ENCODE peak calls at places on chromosomes 5 and 9, in four cellular contexts. One of them, this sample, is unnamed.

GRCh38 chr5:43225649-43226245 is 33.7 kb downstream of the NIM1K start:
- DNase-seq in K562: no peak
- DNase-seq in HepG2: no peak
- DNase-seq in GM12878: no peak
- DNase-seq in this sample: no peak

GRCh38 chr9:104836235-104836634 is 72.3 kb downstream of the NIPSNAP3B start:
- DNase-seq in K562: no peak
- DNase-seq in HepG2: no peak
- DNase-seq in GM12878: no peak
- DNase-seq in this sample: no peak

GRCh38 chr5:101437341-101437740 is 534.3 kb upstream of the ST8SIA4 start:
- DNase-seq in K562: no peak
- DNase-seq in HepG2: no peak
- DNase-seq in GM12878: no peak
- DNase-seq in this sample: no peak

GRCh38 chr5:161709239-161709638 is 23.7 kb downstream of the GABRA6 start:
- DNase-seq in K562: no peak
- DNase-seq in HepG2: no peak
- DNase-seq in GM12878: no peak
- DNase-seq in this sample: no peak

GRCh38 chr5:76742586-76742985 is 26.7 kb downstream of the F2R start:
- DNase-seq in K562: no peak
- DNase-seq in HepG2: no peak
- DNase-seq in GM12878: no peak
- DNase-seq in this sample: no peak

GRCh38 chr5:79346420-79346824 is 110.5 kb downstream of the JMY start:
- DNase-seq in K562: peak; percentile 59
- DNase-seq in HepG2: no peak
- DNase-seq in GM12878: no peak
- DNase-seq in this sample: peak; percentile 60

GRCh38 chr9:37444890-37445289 is 20.4 kb downstream of the ZBTB5 start:
- DNase-seq in K562: no peak
- DNase-seq in HepG2: no peak
- DNase-seq in GM12878: no peak
- DNase-seq in this sample: no peak

GRCh38 chr5:67636850-67637524 is 440.4 kb upstream of the CD180 start:
- DNase-seq in K562: no peak
- DNase-seq in HepG2: no peak
- DNase-seq in GM12878: no peak
- DNase-seq in this sample: no peak

GRCh38 chr5:144815131-144815530 is 644.5 kb downstream of the KCTD16 start:
- DNase-seq in K562: no peak
- DNase-seq in HepG2: no peak
- DNase-seq in GM12878: no peak
- DNase-seq in this sample: no peak

DNA sequence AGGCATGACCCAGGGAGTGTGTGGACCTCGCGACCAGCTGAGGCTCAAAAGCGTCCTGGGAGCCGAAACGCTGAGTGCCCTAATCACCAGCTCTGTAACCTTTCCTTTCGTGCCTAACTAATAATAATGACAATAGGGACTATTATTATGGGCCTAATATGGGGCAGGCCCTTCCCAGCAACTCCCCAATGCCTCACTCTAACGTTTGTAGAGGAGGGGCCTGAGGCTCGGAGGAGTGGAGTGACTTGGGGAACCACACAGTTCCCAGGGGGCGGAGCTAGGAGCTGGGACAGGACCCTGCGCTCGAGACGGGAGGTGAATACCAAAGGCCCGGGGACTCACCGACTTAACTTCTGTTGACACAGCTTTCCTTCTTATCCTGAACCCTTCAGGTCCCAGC is 922 bp upstream of the IER5L start:
- DNase-seq in K562: no peak
- DNase-seq in HepG2: no peak
- DNase-seq in GM12878: no peak
- DNase-seq in this sample: no peak
- TF ChIP-seq ESRRA in K562: no peak
- TF ChIP-seq ESRRA in HepG2: no peak
- TF ChIP-seq ESRRA in GM12878: no peak
- TF ChIP-seq ESRRA in this sample: no peak

DNA sequence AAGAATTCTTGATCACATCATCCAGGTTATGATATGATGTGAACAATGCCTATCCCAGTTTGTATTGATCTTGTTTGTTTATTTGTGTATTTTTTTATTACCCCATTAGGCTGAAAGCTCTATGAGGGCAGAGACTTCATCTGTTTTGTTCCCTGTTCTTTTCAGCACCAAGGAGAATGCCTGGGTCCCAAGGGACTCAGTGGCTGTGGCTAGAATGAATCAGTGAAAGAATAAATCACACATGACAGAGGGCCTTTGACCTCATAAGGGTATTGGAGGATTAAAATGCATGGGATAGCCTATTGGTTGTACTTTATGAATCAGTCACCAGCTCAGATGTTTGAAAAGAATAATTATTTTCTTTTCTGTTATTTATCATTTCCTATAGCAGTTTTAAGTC is 292.2 kb downstream of the GAS1 start:
- DNase-seq in K562: no peak
- DNase-seq in HepG2: no peak
- DNase-seq in GM12878: no peak
- DNase-seq in this sample: no peak
- TF ChIP-seq SMC3 in K562: no peak
- TF ChIP-seq SMC3 in HepG2: no peak
- TF ChIP-seq SMC3 in GM12878: no peak
- TF ChIP-seq SMC3 in this sample: no peak

GRCh38 chr9:8268216-8268878 is 468.8 kb upstream of the DMAC1 start:
- DNase-seq in K562: no peak
- DNase-seq in HepG2: no peak
- DNase-seq in GM12878: no peak
- DNase-seq in this sample: no peak
- TF ChIP-seq MAX in K562: no peak
- TF ChIP-seq MAX in HepG2: no peak
- TF ChIP-seq MAX in GM12878: no peak
- TF ChIP-seq MAX in this sample: no peak

DNA sequence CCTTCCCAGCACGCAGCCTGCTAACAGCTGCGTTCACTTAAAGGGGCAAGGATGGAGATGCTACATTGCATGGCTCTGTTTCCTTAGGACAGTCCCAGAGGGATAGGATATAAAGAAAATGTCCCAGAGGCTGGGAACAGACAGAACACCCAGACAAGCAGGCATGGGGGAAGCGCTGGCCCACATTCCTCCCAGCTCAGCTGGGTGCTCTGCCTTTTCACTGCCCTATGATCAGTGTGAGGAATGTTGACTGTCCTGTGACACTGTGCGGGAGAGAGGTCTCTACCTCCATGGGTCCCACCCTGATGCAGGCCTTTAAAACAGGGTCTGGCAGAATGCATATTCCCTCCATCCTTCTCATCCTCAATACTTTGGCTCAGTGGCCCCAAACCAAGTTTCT is 459.4 kb upstream of the DMAC1 start:
- DNase-seq in K562: no peak
- DNase-seq in HepG2: no peak
- DNase-seq in GM12878: no peak
- DNase-seq in this sample: no peak
- TF ChIP-seq ESRRA in K562: no peak
- TF ChIP-seq ESRRA in HepG2: no peak
- TF ChIP-seq ESRRA in GM12878: no peak
- TF ChIP-seq ESRRA in this sample: no peak

DNA sequence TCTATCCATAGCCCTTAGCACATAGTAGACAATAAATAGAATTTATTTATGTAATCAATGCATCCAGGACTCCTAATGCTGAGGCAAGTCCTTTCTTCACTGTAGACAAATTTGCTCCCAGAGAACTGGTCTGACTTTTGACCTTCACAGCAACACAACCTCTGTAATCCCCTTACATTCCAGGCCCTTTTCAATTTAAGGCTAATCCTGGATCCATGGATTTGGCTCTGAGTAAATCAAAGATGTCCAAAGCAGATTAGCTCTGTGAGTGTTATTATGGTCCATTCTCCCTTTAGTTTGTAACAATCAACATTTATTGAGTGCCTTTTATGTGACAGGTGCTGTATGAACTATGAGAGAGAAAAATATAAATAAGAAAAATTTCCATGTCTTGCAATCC is 27.4 kb upstream of the TMC1 start:
- DNase-seq in K562: no peak
- DNase-seq in HepG2: no peak
- DNase-seq in GM12878: no peak
- DNase-seq in this sample: no peak
- TF ChIP-seq SMC3 in K562: no peak
- TF ChIP-seq SMC3 in HepG2: no peak
- TF ChIP-seq SMC3 in GM12878: no peak
- TF ChIP-seq SMC3 in this sample: no peak

GRCh38 chr9:123109540-123110279 is 76.2 kb downstream of the GPR21 start:
- DNase-seq in K562: no peak
- DNase-seq in HepG2: peak; percentile 81
- DNase-seq in GM12878: no peak
- DNase-seq in this sample: no peak

GRCh38 chr9:123108976-123109375 is 75.5 kb downstream of the GPR21 start:
- DNase-seq in K562: no peak
- DNase-seq in HepG2: no peak
- DNase-seq in GM12878: no peak
- DNase-seq in this sample: no peak

GRCh38 chr9:123111977-123112869 is 78.8 kb downstream of the GPR21 start:
- DNase-seq in K562: no peak
- DNase-seq in HepG2: no peak
- DNase-seq in GM12878: no peak
- DNase-seq in this sample: no peak

GRCh38 chr9:123113185-123113584 is 79.7 kb downstream of the GPR21 start:
- DNase-seq in K562: no peak
- DNase-seq in HepG2: no peak
- DNase-seq in GM12878: no peak
- DNase-seq in this sample: no peak

DNA sequence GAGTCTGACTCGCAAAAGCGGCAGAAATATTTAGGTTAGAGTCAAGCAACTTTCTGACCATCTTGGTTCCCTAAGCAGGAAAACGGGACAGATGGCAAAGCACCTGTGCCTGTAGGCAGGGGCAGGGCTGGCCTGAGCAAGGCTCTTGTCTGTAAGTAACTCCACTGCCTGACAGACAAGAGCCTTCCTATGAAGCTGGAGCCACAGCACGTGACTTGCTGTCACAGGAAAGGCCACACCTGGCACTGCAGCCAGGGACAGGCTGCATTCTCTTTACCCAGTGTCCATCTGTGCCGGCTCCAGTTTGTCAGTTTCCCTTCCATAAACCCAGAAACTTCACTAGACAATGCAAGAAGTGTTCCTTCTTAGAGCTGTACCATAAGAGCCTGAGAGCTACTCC is 78.0 kb downstream of the GPR21 start:
- DNase-seq in K562: no peak
- DNase-seq in HepG2: no peak
- DNase-seq in GM12878: no peak
- DNase-seq in this sample: no peak
- TF ChIP-seq MAX in K562: no peak
- TF ChIP-seq MAX in HepG2: no peak
- TF ChIP-seq MAX in GM12878: no peak
- TF ChIP-seq MAX in this sample: no peak

GRCh38 chr5:22998362-22998761 is 145.2 kb upstream of the CDH12 start:
- DNase-seq in K562: no peak
- DNase-seq in HepG2: no peak
- DNase-seq in GM12878: no peak
- DNase-seq in this sample: no peak
- TF ChIP-seq ESRRA in K562: no peak
- TF ChIP-seq ESRRA in HepG2: no peak
- TF ChIP-seq ESRRA in GM12878: no peak
- TF ChIP-seq ESRRA in this sample: no peak